ENCODE peak calls at places on chromosomes 1 and 21, in four cellular contexts. N, Y, O and P are unnamed samples.

GRCh38 chr1:28973850-28974841 is 59.8 kb downstream of the EPB41 start:
- DNase-seq in N (no peak), Y (peak), O (no peak), P (no peak)

GRCh38 chr21:15054606-15055239 is 10.1 kb downstream of the NRIP1 start:
- DNase-seq in N (no peak), Y (no peak), O (no peak), P (peak)

GRCh38 chr1:234533975-234534876 is 55.2 kb upstream of the TARBP1 start:
- DNase-seq in N (peak), Y (peak), O (peak), P (peak)

GRCh38 chr1:175217674-175218073 is 25.1 kb upstream of the KIAA0040 start:
- DNase-seq in N (no peak), Y (no peak), O (no peak), P (no peak)

GRCh38 chr1:64952055-64952699 is 14.2 kb downstream of the JAK1 start:
- DNase-seq in N (no peak), Y (no peak), O (no peak), P (no peak)

GRCh38 chr21:37253991-37254390 is 13.1 kb downstream of the VPS26C start:
- DNase-seq in N (no peak), Y (peak), O (no peak), P (peak)

GRCh38 chr1:231338270-231339128 is at the start of gene SPRTN:
- DNase-seq in N (no peak), Y (no peak), O (no peak), P (no peak)

GRCh38 chr1:63189677-63190076 is 132.7 kb upstream of the FOXD3 start:
- DNase-seq in N (no peak), Y (no peak), O (no peak), P (no peak)

GRCh38 chr1:51736702-51737101 is 119.8 kb downstream of the OSBPL9 start:
- DNase-seq in N (no peak), Y (peak), O (no peak), P (no peak)

GRCh38 chr1:6271001-6271400 is 10.1 kb upstream of the GPR153 start:
- DNase-seq in N (no peak), Y (no peak), O (no peak), P (no peak)

GRCh38 chr1:159436469-159436868 is 3.1 kb upstream of the OR10J1 start:
- DNase-seq in N (no peak), Y (no peak), O (no peak), P (no peak)

GRCh38 chr1:18922319-18922726 is 20.0 kb upstream of the ALDH4A1 start:
- DNase-seq in N (peak), Y (peak), O (no peak), P (peak)

GRCh38 chr1:83763281-83764095 is 235.4 kb downstream of the TTLL7 start:
- DNase-seq in N (no peak), Y (no peak), O (no peak), P (no peak)

GRCh38 chr1:169694304-169694703 is 17.1 kb downstream of the SELL start:
- DNase-seq in N (no peak), Y (no peak), O (no peak), P (no peak)

GRCh38 chr1:61322769-61323168 is 240.4 kb downstream of the NFIA start:
- DNase-seq in N (no peak), Y (peak), O (no peak), P (peak)

DNA sequence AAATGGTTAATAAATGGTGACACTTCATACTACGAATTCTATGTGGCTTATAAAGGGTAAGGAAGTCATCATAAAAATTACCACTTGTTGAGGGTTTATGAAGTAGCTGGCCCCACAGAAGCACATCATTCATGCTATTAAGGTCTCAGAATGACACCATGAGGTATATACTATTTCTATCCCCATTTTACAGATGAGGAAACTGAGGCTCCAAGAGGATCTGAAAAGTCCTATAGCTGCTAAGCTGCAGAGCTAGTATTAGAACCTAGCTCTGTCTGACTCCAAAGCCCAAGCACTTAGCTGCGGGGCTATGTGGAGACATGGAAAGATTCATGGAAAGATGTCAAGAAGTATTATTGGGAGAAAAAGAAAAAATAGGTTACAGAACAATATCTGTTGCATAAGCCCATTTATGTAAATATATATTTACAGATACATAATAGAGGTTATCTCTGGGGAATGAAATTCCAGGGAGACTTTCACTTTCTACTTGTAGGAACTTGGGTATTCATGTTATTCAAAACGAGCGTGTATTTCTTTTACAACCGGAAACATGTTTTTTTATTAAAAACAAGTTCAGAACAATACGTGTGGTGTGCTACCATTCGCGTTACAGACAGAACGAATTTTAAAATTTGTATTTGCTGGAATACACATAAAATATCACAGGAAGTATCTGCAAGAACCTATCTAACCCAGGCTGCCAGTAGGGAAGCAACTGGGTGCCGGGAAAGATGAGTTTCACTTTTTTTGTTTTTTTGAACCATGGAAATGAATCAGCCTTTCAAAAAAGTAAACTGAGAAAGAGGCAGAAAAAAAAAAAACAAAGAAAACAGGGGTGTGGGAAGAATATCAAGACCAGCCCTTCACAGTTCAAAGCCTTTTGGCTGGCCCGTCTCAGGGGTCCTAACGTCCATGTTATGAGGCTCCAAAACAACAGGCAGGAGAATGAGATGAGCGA is 13.4 kb downstream of the SPOCD1 start:
- DNase-seq in N (no peak), Y (peak), O (no peak), P (no peak)
- H3K4me3 ChIP-seq in N (peak), Y (peak), O (no peak), P (no peak)

DNA sequence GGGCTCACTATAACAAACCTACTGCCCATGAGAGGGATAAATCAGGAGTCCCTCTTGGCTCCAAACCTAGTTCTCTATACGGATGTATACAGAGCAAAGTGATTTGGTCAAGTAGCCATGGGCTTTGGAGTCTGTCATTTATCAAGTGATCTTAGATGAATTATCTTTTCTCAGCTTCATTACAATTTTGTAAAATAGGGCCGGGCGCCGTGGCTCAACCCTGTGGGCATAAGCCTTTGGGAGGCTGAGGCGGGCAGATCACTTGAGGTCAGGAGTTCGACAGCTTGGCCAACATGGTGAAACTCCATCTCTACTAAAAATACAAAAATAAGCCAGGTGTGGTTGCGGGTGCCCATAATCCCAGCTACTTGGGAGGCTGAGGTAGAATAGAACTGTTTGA is 22.7 kb downstream of the ENSA start:
- DNase-seq in N (peak), Y (no peak), O (no peak), P (no peak)
- TF ChIP-seq CTCF in N (no peak), Y (no peak), O (no peak), P (no peak)

DNA sequence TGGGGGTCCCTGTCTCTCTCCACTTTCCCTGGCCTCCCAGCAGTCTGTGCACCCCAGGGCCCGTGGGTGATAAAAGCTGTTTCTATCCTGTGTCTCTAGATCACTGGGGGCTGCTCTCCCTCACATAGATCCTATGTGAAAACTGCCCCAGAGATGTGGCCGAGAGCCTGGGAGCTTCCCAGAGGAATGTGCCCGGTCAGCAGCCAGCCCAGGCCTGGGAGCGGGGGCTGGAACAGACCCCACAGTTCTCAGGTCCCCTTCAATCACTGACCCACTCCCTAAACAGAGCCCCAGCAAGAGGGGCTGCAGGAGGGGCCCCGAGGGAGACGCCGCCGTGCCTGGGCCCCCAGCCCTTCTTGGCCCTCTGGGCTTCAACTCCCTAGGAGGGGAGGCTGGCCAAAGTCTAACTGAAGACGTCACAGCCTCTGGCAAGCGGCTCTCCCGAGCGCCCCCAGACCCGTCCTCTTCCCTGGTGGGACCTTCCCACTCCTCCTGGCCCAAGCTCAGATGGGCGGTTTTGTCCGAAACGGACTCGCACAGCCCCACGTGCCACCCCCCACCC is 403 bp downstream of the MXRA8 start:
- DNase-seq in N (no peak), Y (no peak), O (no peak), P (no peak)
- H3K4me3 ChIP-seq in N (peak), Y (no peak), O (no peak), P (no peak)

GRCh38 chr1:202005958-202006357 is 4.4 kb upstream of the ELF3 start:
- DNase-seq in N (no peak), Y (peak), O (no peak), P (no peak)
- TF ChIP-seq CTCF in N (peak), Y (no peak), O (no peak), P (peak)

GRCh38 chr1:8363764-8364301 is 45.9 kb downstream of the SLC45A1 start:
- DNase-seq in N (peak), Y (no peak), O (no peak), P (no peak)
- H3K4me3 ChIP-seq in N (no peak), Y (no peak), O (no peak), P (no peak)

GRCh38 chr21:36169465-36170128 is 13.0 kb downstream of the DOP1B start:
- DNase-seq in N (no peak), Y (no peak), O (no peak), P (no peak)
- TF ChIP-seq CTCF in N (no peak), Y (no peak), O (no peak), P (no peak)